ENCODE peak calls at places on chromosome 14, in four cellular contexts. B, O, E and X are unnamed samples.
A peak's percentile ranks its signal among the peaks of the same experiment; 100 is the strongest.

GRCh38 chr14:77615231-77616132 is 955 bp downstream of the SPTLC2 start:
- DNase-seq in B (no peak), O (no peak), E (peak; percentile 56), X (no peak)

GRCh38 chr14:78614651-78615050 is 444.5 kb downstream of the NRXN3 start:
- DNase-seq in B (no peak), O (no peak), E (no peak), X (no peak)

GRCh38 chr14:61527325-61528100 is 167.8 kb upstream of the HIF1A start:
- DNase-seq in B (peak; percentile 30), O (no peak), E (peak; percentile 91), X (no peak)

GRCh38 chr14:58645641-58646040 is 7.9 kb downstream of the DACT1 start:
- DNase-seq in B (no peak), O (no peak), E (no peak), X (no peak)

GRCh38 chr14:91177073-91177796 is 63.4 kb downstream of the DGLUCY start:
- DNase-seq in B (peak; percentile 48), O (no peak), E (peak; percentile 70), X (peak; percentile 56)

GRCh38 chr14:57480044-57480443 is 13.6 kb downstream of the CCDC198 start:
- DNase-seq in B (no peak), O (no peak), E (no peak), X (no peak)

GRCh38 chr14:34522496-34522895 is 17.0 kb downstream of the EAPP start:
- DNase-seq in B (no peak), O (no peak), E (no peak), X (no peak)

GRCh38 chr14:37592288-37593274 is 2.5 kb downstream of the FOXA1 start:
- DNase-seq in B (no peak), O (no peak), E (no peak), X (peak; percentile 40)

GRCh38 chr14:36207500-36207899 is 31.0 kb upstream of the PTCSC3 start:
- DNase-seq in B (peak; percentile 35), O (no peak), E (peak; percentile 10), X (no peak)

GRCh38 chr14:52025952-52026510 is 36.7 kb downstream of the RTRAF start:
- DNase-seq in B (no peak), O (no peak), E (peak; percentile 40), X (no peak)

GRCh38 chr14:94367896-94368590 is 20.4 kb downstream of the SERPINA1 start:
- DNase-seq in B (no peak), O (no peak), E (no peak), X (no peak)

GRCh38 chr14:99578541-99579044 is 25.4 kb downstream of the CCDC85C start:
- DNase-seq in B (no peak), O (no peak), E (no peak), X (no peak)

GRCh38 chr14:47235619-47236018 is 439.8 kb downstream of the MDGA2 start:
- DNase-seq in B (no peak), O (no peak), E (no peak), X (no peak)

GRCh38 chr14:105384605-105385321 is 13.6 kb upstream of the TEX22 start:
- DNase-seq in B (no peak), O (no peak), E (no peak), X (no peak)

GRCh38 chr14:28677381-28677780 is 89.2 kb upstream of the FOXG1 start:
- DNase-seq in B (no peak), O (no peak), E (no peak), X (no peak)

GRCh38 chr14:45902241-45902640 is 649.2 kb upstream of the MIS18BP1 start:
- DNase-seq in B (no peak), O (no peak), E (no peak), X (no peak)

GRCh38 chr14:84646791-84647500 is 883.0 kb upstream of the FLRT2 start:
- DNase-seq in B (no peak), O (no peak), E (peak; percentile 11), X (no peak)

GRCh38 chr14:90405755-90406154 is 8.9 kb downstream of the CALM1 start:
- DNase-seq in B (no peak), O (no peak), E (no peak), X (no peak)

GRCh38 chr14:75711796-75712211 is 50.8 kb downstream of the TTLL5 start:
- DNase-seq in B (peak; percentile 96), O (peak; percentile 65), E (peak; percentile 85), X (no peak)

GRCh38 chr14:93085916-93086315 is 29.8 kb downstream of the ITPK1 start:
- DNase-seq in B (no peak), O (peak; percentile 52), E (no peak), X (no peak)

GRCh38 chr14:95562892-95563685 is 28.2 kb downstream of the GLRX5 start:
- DNase-seq in B (peak; percentile 55), O (no peak), E (peak; percentile 16), X (no peak)

GRCh38 chr14:58701576-58701975 is 63.8 kb downstream of the DACT1 start:
- DNase-seq in B (no peak), O (no peak), E (no peak), X (no peak)

GRCh38 chr14:24873551-24873950 is 176.4 kb downstream of the STXBP6 start:
- DNase-seq in B (no peak), O (no peak), E (no peak), X (no peak)

GRCh38 chr14:99327050-99327449 is 55.1 kb upstream of the BCL11B start:
- DNase-seq in B (no peak), O (no peak), E (no peak), X (no peak)

GRCh38 chr14:93036652-93037341 is 78.9 kb downstream of the ITPK1 start:
- DNase-seq in B (peak; percentile 69), O (no peak), E (no peak), X (no peak)

GRCh38 chr14:96038558-96038919 is 623 bp upstream of the C14orf132 start:
- DNase-seq in B (no peak), O (no peak), E (no peak), X (no peak)

GRCh38 chr14:90521121-90521929 is 124.5 kb downstream of the CALM1 start:
- DNase-seq in B (no peak), O (no peak), E (no peak), X (no peak)

GRCh38 chr14:63840981-63841380 is 11.8 kb upstream of the SYNE2 start:
- DNase-seq in B (peak; percentile 44), O (no peak), E (no peak), X (no peak)

GRCh38 chr14:77475432-77476115 is 17.7 kb downstream of the AHSA1 start:
- DNase-seq in B (no peak), O (no peak), E (no peak), X (no peak)

GRCh38 chr14:61973981-61974380 is 211.8 kb downstream of the SNAPC1 start:
- DNase-seq in B (no peak), O (no peak), E (peak; percentile 87), X (no peak)

GRCh38 chr14:98182385-98183055 is 1089.5 kb downstream of the BCL11B start:
- DNase-seq in B (no peak), O (no peak), E (no peak), X (no peak)

GRCh38 chr14:50974118-50974517 is 29.8 kb upstream of the PYGL start:
- DNase-seq in B (no peak), O (no peak), E (no peak), X (no peak)

GRCh38 chr14:99649643-99650042 is 4.7 kb downstream of the HHIPL1 start:
- DNase-seq in B (peak; percentile 39), O (no peak), E (no peak), X (no peak)

GRCh38 chr14:53022593-53022992 is 71.7 kb upstream of the FERMT2 start:
- DNase-seq in B (no peak), O (no peak), E (peak; percentile 61), X (no peak)

GRCh38 chr14:93954900-93955891 is 21.2 kb downstream of the ASB2 start:
- DNase-seq in B (no peak), O (no peak), E (no peak), X (no peak)

GRCh38 chr14:85205875-85206274 is 324.1 kb upstream of the FLRT2 start:
- DNase-seq in B (no peak), O (no peak), E (no peak), X (no peak)

GRCh38 chr14:35121026-35121886 is 534 bp downstream of the PPP2R3C start:
- DNase-seq in B (no peak), O (no peak), E (no peak), X (no peak)

GRCh38 chr14:39339003-39339402 is 93.2 kb downstream of the FBXO33 start:
- DNase-seq in B (peak; percentile 50), O (no peak), E (no peak), X (peak; percentile 17)

GRCh38 chr14:102560436-102561261 is 31.8 kb upstream of the RCOR1 start:
- DNase-seq in B (no peak), O (no peak), E (no peak), X (no peak)

GRCh38 chr14:102556098-102556677 is 36.3 kb upstream of the RCOR1 start:
- DNase-seq in B (no peak), O (no peak), E (no peak), X (no peak)

GRCh38 chr14:102558566-102558965 is 33.9 kb upstream of the RCOR1 start:
- DNase-seq in B (no peak), O (no peak), E (no peak), X (no peak)

GRCh38 chr14:102557434-102558226 is 34.8 kb upstream of the RCOR1 start:
- DNase-seq in B (no peak), O (no peak), E (no peak), X (no peak)

GRCh38 chr14:102554835-102555819 is 37.3 kb upstream of the RCOR1 start:
- DNase-seq in B (no peak), O (peak; percentile 60), E (no peak), X (peak; percentile 78)
- TF ChIP-seq CTCF in B (no peak), O (no peak), E (no peak), X (no peak)

DNA sequence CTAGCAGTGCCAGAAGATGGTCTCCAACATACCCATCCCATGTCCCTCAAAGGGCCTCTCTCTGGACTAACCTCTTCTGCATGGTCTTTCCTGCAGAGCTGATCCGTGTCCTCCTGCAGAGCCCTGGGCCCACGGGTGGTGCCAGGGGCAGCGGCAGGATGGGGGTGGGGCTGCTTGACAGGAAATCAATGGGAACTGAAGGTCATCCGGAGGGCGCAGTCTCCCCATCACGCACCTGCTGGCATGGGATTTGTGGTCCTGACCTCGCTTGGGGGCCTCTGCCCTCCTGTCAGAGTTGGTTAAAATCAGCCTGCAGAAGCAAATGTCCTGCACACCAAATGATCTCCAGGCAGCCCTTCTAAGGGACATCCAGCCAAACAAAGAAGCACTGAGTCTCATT is 110.2 kb downstream of the DPF3 start:
- DNase-seq in B (no peak), O (no peak), E (no peak), X (no peak)
- TF ChIP-seq CTCF in B (no peak), O (no peak), E (no peak), X (no peak)

DNA sequence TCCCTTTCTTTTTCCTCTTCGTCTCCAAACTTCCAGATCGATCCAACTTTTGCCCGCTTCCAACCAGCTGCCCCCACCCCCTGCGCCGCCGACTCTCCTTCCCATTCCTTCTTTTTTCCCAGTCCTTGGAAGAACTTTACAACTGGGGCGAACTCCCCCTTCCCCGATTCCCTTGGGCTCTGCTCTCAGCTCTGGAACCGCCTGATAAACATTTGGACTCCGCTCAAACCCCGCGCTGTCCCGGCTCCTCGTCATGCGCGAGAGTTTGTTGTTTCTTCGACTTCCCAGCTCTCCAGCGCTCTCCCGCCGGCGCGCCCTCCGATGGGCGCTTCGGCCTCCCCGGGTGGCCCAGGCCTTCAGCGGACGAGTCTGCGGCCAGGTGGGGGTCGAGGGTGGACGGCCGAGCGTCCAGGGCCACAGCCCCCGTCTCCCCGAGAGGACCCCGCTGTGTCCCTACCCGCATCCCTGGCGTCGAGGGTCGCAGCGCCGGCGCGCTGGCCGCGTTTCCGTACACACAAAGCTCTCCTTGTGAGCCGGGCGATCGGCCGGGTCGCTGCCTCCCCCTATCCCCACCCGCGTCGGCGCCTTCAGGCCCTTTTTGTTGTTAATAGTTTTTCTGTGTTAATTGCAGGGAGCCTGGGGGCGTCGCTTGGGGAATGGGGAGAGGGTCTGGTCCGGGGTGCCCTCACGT is 819 bp downstream of the MMP14 start:
- DNase-seq in B (peak; percentile 68), O (peak; percentile 73), E (peak; percentile 63), X (peak; percentile 61)
- TF ChIP-seq CTCF in B (peak; percentile 66), O (no peak), E (no peak), X (no peak)

GRCh38 chr14:69580009-69580577 is 5.4 kb upstream of the CCDC177 start:
- DNase-seq in B (peak; percentile 95), O (peak; percentile 42), E (peak; percentile 96), X (peak; percentile 44)
- TF ChIP-seq CTCF in B (peak; percentile 89), O (peak; percentile 45), E (peak; percentile 76), X (peak; percentile 53)